ENCODE peak calls at places on chromosomes 12 and 14, in four cellular contexts. D is GM12865, J is heart right ventricle, O is tibial artery. Q is an unnamed sample.

GRCh38 chr12:1911598-1912575 is 6.6 kb downstream of the CACNA2D4 start:
- DNase-seq in D (no peak), O (peak; percentile 41), J (no peak), Q (peak; percentile 89)

GRCh38 chr12:94704452-94704871 is 54.1 kb upstream of the TMCC3 start:
- DNase-seq in J (peak; percentile 11), O (no peak), D (no peak), Q (no peak)

GRCh38 chr12:24411948-24412347 is 462.5 kb upstream of the SOX5 start:
- DNase-seq in J (no peak), D (no peak), O (no peak), Q (no peak)

GRCh38 chr14:101461891-101462290 is 99.4 kb upstream of the DIO3 start:
- DNase-seq in D (no peak), J (no peak), O (peak; percentile 50), Q (no peak)

GRCh38 chr14:91801358-91801757 is 66.0 kb downstream of the TC2N start:
- DNase-seq in J (no peak), D (no peak), O (no peak), Q (no peak)

GRCh38 chr12:8687846-8688601 is 9.8 kb upstream of the RIMKLB start:
- DNase-seq in J (peak; percentile 32), D (peak; percentile 24), O (peak; percentile 84), Q (peak; percentile 92)

GRCh38 chr14:79967001-79967400 is 244.3 kb downstream of the DIO2 start:
- DNase-seq in D (no peak), J (no peak), O (no peak), Q (no peak)

GRCh38 chr12:88371416-88372183 is 208.7 kb downstream of the KITLG start:
- DNase-seq in J (no peak), O (peak; percentile 65), D (no peak), Q (no peak)

GRCh38 chr12:75481774-75482173 is 1.2 kb downstream of the GLIPR1 start:
- DNase-seq in O (no peak), J (no peak), D (no peak), Q (no peak)

GRCh38 chr12:19641235-19642080 is 202.2 kb downstream of the AEBP2 start:
- DNase-seq in O (no peak), D (no peak), J (no peak), Q (peak; percentile 90)

GRCh38 chr12:123519151-123520001 is 14.1 kb downstream of the RILPL1 start:
- DNase-seq in J (peak; percentile 69), O (peak; percentile 77), D (no peak), Q (no peak)

GRCh38 chr12:118357327-118358007 is 15.2 kb downstream of the TAOK3 start:
- DNase-seq in D (peak; percentile 86), J (peak; percentile 74), O (no peak), Q (no peak)

GRCh38 chr14:65179918-65180724 is 77.8 kb upstream of the MAX start:
- DNase-seq in J (peak; percentile 32), D (peak; percentile 95), O (peak; percentile 84), Q (no peak)

GRCh38 chr12:104588048-104588942 is 131.5 kb downstream of the CHST11 start:
- DNase-seq in O (no peak), J (no peak), D (no peak), Q (no peak)

GRCh38 chr14:34507459-34507858 is 32.0 kb downstream of the EAPP start:
- DNase-seq in J (no peak), D (no peak), O (no peak), Q (no peak)

GRCh38 chr12:52247622-52248540 is 14.8 kb downstream of the KRT7 start:
- DNase-seq in D (no peak), O (peak; percentile 64), J (no peak), Q (no peak)

GRCh38 chr12:52579468-52580450 is 6.1 kb upstream of the KRT74 start:
- DNase-seq in J (no peak), D (no peak), O (peak; percentile 42), Q (no peak)

GRCh38 chr12:15979096-15980091 is 68.3 kb downstream of the DERA start:
- DNase-seq in O (no peak), D (peak; percentile 17), J (no peak), Q (no peak)

GRCh38 chr12:630656-631632 is 32.3 kb downstream of the NINJ2 start:
- DNase-seq in J (peak; percentile 61), D (peak; percentile 93), O (peak; percentile 82), Q (no peak)

GRCh38 chr12:64681200-64682052 is 71.1 kb downstream of the RASSF3 start:
- DNase-seq in D (peak; percentile 41), O (no peak), J (no peak), Q (no peak)

GRCh38 chr12:15605886-15606590 is 183.2 kb downstream of the EPS8 start:
- DNase-seq in O (no peak), J (no peak), D (no peak), Q (no peak)

GRCh38 chr12:54394281-54394719 is 9.8 kb upstream of the ZNF385A start:
- DNase-seq in O (no peak), J (no peak), D (peak; percentile 55), Q (no peak)

GRCh38 chr12:58425481-58426392 is 484.4 kb downstream of the ATP23 start:
- DNase-seq in D (peak; percentile 81), O (peak; percentile 62), J (no peak), Q (no peak)

GRCh38 chr14:42110167-42110566 is 503.5 kb downstream of the LRFN5 start:
- DNase-seq in O (no peak), D (peak; percentile 30), J (no peak), Q (no peak)

GRCh38 chr14:74940956-74941565 is 14.3 kb downstream of the PGF start:
- DNase-seq in O (peak; percentile 65), D (no peak), J (no peak), Q (no peak)

GRCh38 chr12:14216405-14217294 is 148.8 kb upstream of the ATF7IP start:
- DNase-seq in D (peak; percentile 46), J (no peak), O (no peak), Q (no peak)

GRCh38 chr12:15496738-15497137 is 174.4 kb downstream of the PTPRO start:
- DNase-seq in J (no peak), O (no peak), D (no peak), Q (no peak)

GRCh38 chr12:12007001-12007712 is 63.6 kb upstream of the BCL2L14 start:
- DNase-seq in J (no peak), O (no peak), D (peak; percentile 79), Q (no peak)

GRCh38 chr12:77342275-77342674 is 276.9 kb upstream of the E2F7 start:
- DNase-seq in D (no peak), O (no peak), J (no peak), Q (no peak)

GRCh38 chr12:26870491-26871419 is 37.8 kb upstream of the ITPR2 start:
- DNase-seq in O (no peak), J (peak; percentile 14), D (peak; percentile 77), Q (no peak)

GRCh38 chr12:40325349-40325960 is 100.7 kb downstream of the LRRK2 start:
- DNase-seq in D (peak; percentile 67), J (no peak), O (no peak), Q (no peak)
- TF ChIP-seq CTCF in D (peak; percentile 77), J (peak; percentile 1), O (no peak), Q (peak; percentile 23)

GRCh38 chr12:96698965-96699364 is 208.1 kb upstream of the NEDD1 start:
- DNase-seq in O (no peak), D (no peak), J (no peak), Q (peak; percentile 45)

DNA sequence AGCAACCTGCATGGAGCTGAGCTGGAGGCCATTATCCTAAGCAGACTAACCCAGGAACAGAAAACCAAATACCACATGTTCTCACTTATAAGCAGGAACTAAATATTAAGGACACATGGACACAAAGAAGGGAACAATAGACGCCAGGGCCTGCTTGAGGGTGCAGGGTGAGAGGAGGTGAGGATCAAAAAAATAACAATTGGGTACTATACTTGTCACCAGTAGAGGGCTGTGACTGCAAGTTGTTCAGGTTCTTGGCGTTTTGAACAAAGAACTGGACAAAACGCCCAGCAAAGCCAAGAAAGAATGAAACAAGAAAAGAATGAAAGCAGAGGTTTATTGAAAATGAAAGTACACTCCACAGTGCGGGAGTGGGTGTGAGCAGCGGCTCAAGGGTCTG is 208.5 kb upstream of the NEDD1 start:
- DNase-seq in O (no peak), D (peak; percentile 18), J (no peak), Q (peak; percentile 31)
- TF ChIP-seq CTCF in O (no peak), D (peak; percentile 23), J (no peak), Q (no peak)

DNA sequence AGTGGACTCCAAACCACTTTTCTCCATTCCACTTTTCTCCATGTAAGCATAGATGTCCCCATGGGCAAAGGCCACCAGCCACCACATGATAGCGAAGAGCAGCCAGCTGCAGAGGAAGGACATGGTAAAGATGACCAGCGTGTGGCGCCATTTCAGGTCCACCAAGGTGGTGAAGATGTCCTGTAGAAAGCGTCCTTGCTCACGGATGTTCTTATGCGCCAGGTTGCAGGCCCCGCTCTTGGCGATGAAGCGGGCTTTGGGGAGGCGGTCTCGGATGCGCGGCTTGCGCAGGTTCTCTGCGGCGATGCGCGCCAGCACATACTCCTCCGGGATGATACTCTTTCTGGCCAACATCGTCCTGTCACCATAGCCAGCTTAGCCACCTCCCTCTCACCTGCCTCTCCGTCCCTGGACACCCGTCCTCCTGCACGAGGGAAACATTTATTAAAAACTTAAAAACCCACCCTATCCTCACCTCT is 1.2 kb downstream of the KCNJ8 start:
- DNase-seq in J (peak; percentile 68), D (no peak), O (peak; percentile 80), Q (no peak)
- TF ChIP-seq CTCF in J (peak; percentile 32), D (no peak), O (peak; percentile 31), Q (peak; percentile 50)

DNA sequence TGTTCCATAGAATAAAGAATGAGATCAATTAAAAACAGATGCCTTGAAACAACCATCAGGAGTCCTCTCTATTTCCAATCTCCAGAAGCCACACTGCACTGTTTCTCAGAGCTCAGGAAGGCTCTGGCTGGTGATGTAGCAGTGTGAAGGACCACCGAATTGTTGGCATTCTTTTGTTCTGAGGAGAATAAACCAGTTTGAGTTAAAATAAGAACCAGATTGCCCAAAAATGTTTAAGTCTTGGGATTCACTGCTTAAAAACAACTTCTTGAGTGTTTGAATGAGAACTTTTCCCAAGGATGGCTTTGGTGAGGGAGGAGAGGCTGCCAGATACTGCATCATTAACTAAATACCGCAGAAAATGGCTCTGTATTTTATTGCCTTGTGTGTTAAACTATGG is 341.2 kb downstream of the C12orf75 start:
- DNase-seq in O (no peak), D (no peak), J (no peak), Q (no peak)
- TF ChIP-seq CTCF in O (no peak), D (no peak), J (no peak), Q (no peak)

GRCh38 chr14:25411933-25412757 is 362.2 kb upstream of the STXBP6 start:
- DNase-seq in D (no peak), J (no peak), O (no peak), Q (no peak)
- TF ChIP-seq CTCF in D (no peak), J (peak; percentile 11), O (no peak), Q (peak; percentile 48)

Q was measured in esophagus muscularis mucosa.